ENCODE peak calls at places on chromosomes 3 and 15, in seven cellular contexts. Z is NB4, V is LoVo, M is amniotic stem cell, X is heart right ventricle, F is substantia nigra, L is psoas muscle. G is an unnamed sample.

GRCh38 chr15:72932461-72932860 is 119.8 kb upstream of the NEO1 start:
- DNase-seq in Z (no peak), V (no peak), M (no peak), X (no peak), F (no peak), L (no peak), G (no peak)

GRCh38 chr3:64082917-64083587 is 59.8 kb upstream of the PSMD6 start:
- DNase-seq in Z (peak), V (no peak), M (no peak), X (no peak), F (no peak), L (no peak), G (no peak)

GRCh38 chr3:127456471-127457093 is 134.0 kb downstream of the TPRA1 start:
- DNase-seq in Z (no peak), V (no peak), M (peak), X (no peak), F (no peak), L (peak), G (peak)

GRCh38 chr3:2099779-2100191 is 1.1 kb downstream of the CNTN4 start:
- DNase-seq in Z (no peak), V (no peak), M (no peak), X (no peak), F (no peak), L (no peak), G (no peak)

GRCh38 chr15:91469627-91470567 is 369.8 kb downstream of the SV2B start:
- DNase-seq in Z (peak), V (no peak), M (no peak), X (no peak), F (no peak), L (no peak), G (no peak)

GRCh38 chr3:187878776-187879524 is 133.7 kb upstream of the BCL6 start:
- DNase-seq in Z (no peak), V (peak), M (no peak), X (no peak), F (no peak), L (no peak), G (peak)

GRCh38 chr3:52231502-52232278 is 6.2 kb upstream of the TLR9 start:
- DNase-seq in Z (peak), V (no peak), M (no peak), X (peak), F (peak), L (peak), G (peak)

GRCh38 chr15:58246041-58246440 is 107.9 kb downstream of the AQP9 start:
- DNase-seq in Z (no peak), V (no peak), M (no peak), X (peak), F (no peak), L (no peak), G (no peak)

GRCh38 chr3:137204409-137204808 is 246.6 kb downstream of the IL20RB start:
- DNase-seq in Z (no peak), V (no peak), M (no peak), X (no peak), F (no peak), L (no peak), G (no peak)

GRCh38 chr3:56837196-56837955 is 35.6 kb upstream of the ARHGEF3 start:
- DNase-seq in Z (no peak), V (no peak), M (no peak), X (no peak), F (no peak), L (no peak), G (peak)

GRCh38 chr15:74406992-74407705 is 26.6 kb downstream of the SEMA7A start:
- DNase-seq in Z (peak), V (no peak), M (peak), X (no peak), F (no peak), L (no peak), G (peak)

GRCh38 chr3:14125193-14126016 is 553 bp downstream of the TMEM43 start:
- DNase-seq in Z (peak), V (peak), M (peak), X (peak), F (no peak), L (no peak), G (peak)

GRCh38 chr15:32787949-32788348 is 70.1 kb downstream of the GREM1 start:
- DNase-seq in Z (no peak), V (no peak), M (no peak), X (no peak), F (no peak), L (no peak), G (no peak)

GRCh38 chr15:29596266-29596665 is 226.0 kb downstream of the TJP1 start:
- DNase-seq in Z (no peak), V (no peak), M (peak), X (no peak), F (no peak), L (no peak), G (peak)

GRCh38 chr15:100918690-100919480 is at the start of gene LRRK1:
- DNase-seq in Z (peak), V (peak), M (no peak), X (peak), F (no peak), L (peak), G (peak)

GRCh38 chr15:50906954-50907865 is 1.3 kb upstream of the AP4E1 start:
- DNase-seq in Z (peak), V (peak), M (no peak), X (no peak), F (no peak), L (no peak), G (no peak)

GRCh38 chr3:186931487-186932280 is 1.4 kb downstream of the ST6GAL1 start:
- DNase-seq in Z (peak), V (no peak), M (no peak), X (peak), F (no peak), L (no peak), G (peak)

GRCh38 chr15:65532738-65533051 is 2.4 kb downstream of the HACD3 start:
- DNase-seq in Z (no peak), V (peak), M (no peak), X (no peak), F (no peak), L (no peak), G (peak)

GRCh38 chr3:169091196-169091595 is 572.3 kb downstream of the MECOM start:
- DNase-seq in Z (no peak), V (no peak), M (no peak), X (no peak), F (no peak), L (no peak), G (peak)

GRCh38 chr15:85559530-85559929 is 179.1 kb downstream of the AKAP13 start:
- DNase-seq in Z (no peak), V (no peak), M (no peak), X (no peak), F (no peak), L (no peak), G (no peak)

GRCh38 chr15:90184786-90185704 is 16.1 kb upstream of the SEMA4B start:
- DNase-seq in Z (peak), V (peak), M (no peak), X (peak), F (peak), L (peak), G (peak)

GRCh38 chr3:151003024-151003771 is 30.7 kb upstream of the CLRN1 start:
- DNase-seq in Z (no peak), V (no peak), M (no peak), X (no peak), F (no peak), L (no peak), G (peak)

GRCh38 chr15:48622227-48622626 is 23.3 kb downstream of the FBN1 start:
- DNase-seq in Z (no peak), V (no peak), M (no peak), X (no peak), F (no peak), L (no peak), G (no peak)

GRCh38 chr3:142852009-142852408 is 36.9 kb downstream of the PCOLCE2 start:
- DNase-seq in Z (peak), V (no peak), M (no peak), X (no peak), F (no peak), L (no peak), G (no peak)

GRCh38 chr15:29172742-29173725 is 96.6 kb downstream of the NSMCE3 start:
- DNase-seq in Z (no peak), V (no peak), M (no peak), X (no peak), F (no peak), L (no peak), G (no peak)

GRCh38 chr3:43155464-43156121 is 49.7 kb upstream of the POMGNT2 start:
- DNase-seq in Z (peak), V (peak), M (peak), X (peak), F (peak), L (peak), G (peak)

GRCh38 chr3:22960326-22960984 is 242.7 kb upstream of the UBE2E2 start:
- DNase-seq in Z (peak), V (peak), M (peak), X (no peak), F (peak), L (no peak), G (peak)

GRCh38 chr3:180990494-180990893 is 958 bp upstream of the DNAJC19 start:
- DNase-seq in Z (peak), V (no peak), M (no peak), X (no peak), F (no peak), L (no peak), G (no peak)

GRCh38 chr15:36948982-36949381 is 151.4 kb downstream of the MEIS2 start:
- DNase-seq in Z (no peak), V (no peak), M (no peak), X (no peak), F (no peak), L (no peak), G (no peak)

GRCh38 chr15:31178705-31179104 is 77.2 kb upstream of the TRPM1 start:
- DNase-seq in Z (no peak), V (no peak), M (no peak), X (no peak), F (no peak), L (no peak), G (no peak)

GRCh38 chr3:177824190-177824786 is 627.0 kb upstream of the TBL1XR1 start:
- DNase-seq in Z (no peak), V (peak), M (peak), X (peak), F (no peak), L (peak), G (peak)

GRCh38 chr3:101202640-101203039 is 117.7 kb downstream of the IMPG2 start:
- DNase-seq in Z (peak), V (no peak), M (no peak), X (no peak), F (no peak), L (no peak), G (no peak)

GRCh38 chr15:85044251-85044853 is 62.7 kb downstream of the PDE8A start:
- DNase-seq in Z (peak), V (peak), M (no peak), X (no peak), F (peak), L (no peak), G (peak)